ENCODE peak calls at places on chromosome 18, in nine cellular contexts. D is neuronal stem cell, M is OCI-LY7, R is H9, U is fibroblast of lung, O is osteoblast, L is PC-9, I is DND-41, W is GM23248. Y is an unnamed sample.

GRCh38 chr18:34867520-34867919 is 157.4 kb downstream of the DTNA start:
- DNase-seq in M (peak; percentile 10), D (no peak), U (no peak), L (no peak), I (peak; percentile 53), O (peak; percentile 75), R (peak; percentile 73), W (peak; percentile 1), Y (peak; percentile 65)

GRCh38 chr18:22865354-22866116 is 67.6 kb upstream of the RBBP8 start:
- DNase-seq in M (no peak), U (no peak), D (no peak), I (no peak), O (no peak), R (no peak), L (no peak), W (no peak), Y (no peak)

GRCh38 chr18:12422936-12423335 is 15.2 kb downstream of the PRELID3A start:
- DNase-seq in D (no peak), O (peak; percentile 48), W (no peak), U (no peak), R (peak; percentile 69), M (peak; percentile 67), I (peak; percentile 8), L (no peak), Y (peak; percentile 74)

GRCh38 chr18:27500531-27500930 is 315.4 kb upstream of the CHST9 start:
- DNase-seq in R (no peak), L (no peak), M (no peak), O (no peak), U (no peak), D (no peak), W (no peak), I (no peak), Y (no peak)

GRCh38 chr18:61765097-61765496 is 127.7 kb downstream of the RNF152 start:
- DNase-seq in L (no peak), W (peak; percentile 76), R (no peak), M (no peak), U (peak; percentile 14), I (no peak), O (peak; percentile 86), D (peak; percentile 11), Y (peak; percentile 47)

GRCh38 chr18:66461344-66461743 is 142.5 kb downstream of the CDH19 start:
- DNase-seq in I (no peak), D (no peak), U (no peak), M (no peak), O (no peak), L (no peak), R (no peak), W (no peak), Y (no peak)

GRCh38 chr18:76463358-76463757 is 31.7 kb downstream of the ZNF516 start:
- DNase-seq in O (peak; percentile 22), L (no peak), D (no peak), M (no peak), U (no peak), R (no peak), W (no peak), I (no peak), Y (no peak)

GRCh38 chr18:3213231-3214059 is 6.3 kb downstream of the MYOM1 start:
- DNase-seq in R (no peak), I (peak; percentile 44), W (no peak), O (no peak), U (no peak), L (no peak), M (peak; percentile 41), D (no peak), Y (peak; percentile 44)

GRCh38 chr18:24656571-24656971 is 196.1 kb downstream of the HRH4 start:
- DNase-seq in M (no peak), I (no peak), U (peak; percentile 91), O (peak; percentile 11), R (no peak), D (no peak), L (no peak), W (peak; percentile 72), Y (no peak)

GRCh38 chr18:23138470-23138869 is 3.2 kb downstream of the CABLES1 start:
- DNase-seq in L (no peak), W (no peak), I (no peak), M (peak; percentile 28), R (no peak), D (no peak), U (no peak), O (no peak), Y (no peak)

GRCh38 chr18:56702946-56703345 is 51.8 kb downstream of the WDR7 start:
- DNase-seq in M (peak; percentile 26), D (peak; percentile 21), R (no peak), U (peak; percentile 51), O (peak; percentile 81), I (peak; percentile 22), L (peak; percentile 1), W (peak; percentile 68), Y (peak; percentile 36)

GRCh38 chr18:1464444-1465217 is 560.0 kb downstream of the ADCYAP1 start:
- DNase-seq in R (no peak), O (peak; percentile 10), M (no peak), L (no peak), D (no peak), U (no peak), W (no peak), I (no peak), Y (no peak)
- H3K4me2 ChIP-seq in R (no peak overlapping the region), O (no peak overlapping the region), M (no peak overlapping the region), L (no peak overlapping the region), D (no peak overlapping the region), U (no peak overlapping the region), W (no peak overlapping the region), I (no peak overlapping the region), Y (no peak overlapping the region)

GRCh38 chr18:59498687-59499086 is 139.6 kb upstream of the LMAN1 start:
- DNase-seq in W (no peak), M (no peak), L (no peak), O (no peak), D (no peak), R (no peak), I (no peak), U (no peak), Y (no peak)

GRCh38 chr18:59500765-59501164 is 141.7 kb upstream of the LMAN1 start:
- DNase-seq in I (no peak), W (peak; percentile 23), D (no peak), R (no peak), L (no peak), O (no peak), U (no peak), M (no peak), Y (no peak)

GRCh38 chr18:59502222-59502898 is 143.3 kb upstream of the LMAN1 start:
- DNase-seq in D (no peak), I (no peak), M (no peak), L (no peak), R (no peak), O (peak; percentile 85), U (peak; percentile 97), W (peak; percentile 88), Y (no peak)

GRCh38 chr18:59502899-59503245 is 143.8 kb upstream of the LMAN1 start:
- DNase-seq in U (no peak), L (no peak), I (no peak), M (no peak), D (no peak), W (no peak), O (no peak), R (no peak), Y (peak; percentile 70)

GRCh38 chr18:59501876-59502221 is 142.8 kb upstream of the LMAN1 start:
- DNase-seq in L (no peak), R (no peak), W (no peak), D (no peak), O (no peak), U (no peak), I (no peak), M (no peak), Y (peak; percentile 27)
- H3K4me2 ChIP-seq in L (no peak overlapping the region), R (no peak overlapping the region), W (peak overlapping the region; percentile 55), D (no peak overlapping the region), O (peak overlapping the region; percentile 70), U (peak overlapping the region; percentile 42), I (no peak overlapping the region), M (no peak overlapping the region), Y (no peak overlapping the region)

GRCh38 chr18:48645427-48646002 is 106.7 kb downstream of the CTIF start:
- DNase-seq in I (no peak), D (no peak), O (no peak), M (no peak), L (no peak), R (no peak), W (no peak), U (no peak), Y (no peak)

GRCh38 chr18:48643262-48643661 is 104.4 kb downstream of the CTIF start:
- DNase-seq in W (no peak), U (no peak), R (no peak), M (no peak), O (no peak), I (no peak), D (no peak), L (no peak), Y (no peak)

GRCh38 chr18:48644029-48644428 is 105.2 kb downstream of the CTIF start:
- DNase-seq in M (no peak), U (no peak), W (no peak), O (no peak), D (no peak), R (no peak), L (no peak), I (no peak), Y (no peak)

DNA sequence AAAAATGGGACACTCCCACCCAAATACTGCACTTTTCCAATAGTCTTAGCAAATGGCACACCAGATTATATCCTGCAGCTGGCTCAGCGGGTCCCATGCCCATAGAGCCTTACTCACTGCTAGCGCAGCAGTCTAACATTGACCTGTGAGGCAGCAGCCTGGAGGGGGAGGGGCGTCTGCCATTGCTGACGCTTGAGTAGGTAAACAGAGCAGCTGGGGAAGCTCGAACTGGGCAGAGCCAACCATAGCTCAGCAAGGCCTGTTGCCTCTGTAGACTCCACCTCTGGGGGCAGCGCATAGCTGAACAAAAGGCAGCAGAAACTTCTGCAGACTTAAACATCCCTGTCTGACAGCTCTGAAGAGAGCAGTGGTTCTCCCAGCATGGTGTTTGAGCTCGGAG is 110.4 kb downstream of the CTIF start:
- DNase-seq in D (no peak), W (no peak), L (no peak), U (no peak), M (peak; percentile 24), I (no peak), R (peak; percentile 73), O (no peak), Y (peak; percentile 83)
- H3K4me2 ChIP-seq in D (no peak overlapping the region), W (no peak overlapping the region), L (no peak overlapping the region), U (no peak overlapping the region), M (no peak overlapping the region), I (no peak overlapping the region), R (no peak overlapping the region), O (no peak overlapping the region), Y (no peak overlapping the region)

GRCh38 chr18:44828080-44828479 is 147.4 kb downstream of the SETBP1 start:
- DNase-seq in W (no peak), D (no peak), U (no peak), O (no peak), L (no peak), M (no peak), I (no peak), R (no peak), Y (peak; percentile 65)

GRCh38 chr18:44835555-44836156 is 155.0 kb downstream of the SETBP1 start:
- DNase-seq in L (no peak), R (no peak), M (no peak), U (no peak), D (no peak), W (no peak), I (no peak), O (peak; percentile 25), Y (peak; percentile 39)

GRCh38 chr18:44826418-44827259 is 146.0 kb downstream of the SETBP1 start:
- DNase-seq in W (peak; percentile 88), M (no peak), D (peak; percentile 23), I (no peak), O (peak; percentile 85), R (no peak), L (peak; percentile 57), U (peak; percentile 96), Y (peak; percentile 62)

GRCh38 chr18:44834867-44835469 is 154.3 kb downstream of the SETBP1 start:
- DNase-seq in I (no peak), D (no peak), L (no peak), U (no peak), R (no peak), M (no peak), W (no peak), O (no peak), Y (peak; percentile 55)

GRCh38 chr18:44830551-44830950 is 149.9 kb downstream of the SETBP1 start:
- DNase-seq in M (no peak), O (no peak), U (peak; percentile 46), W (no peak), D (no peak), I (no peak), R (no peak), L (no peak), Y (no peak)
- H3K4me2 ChIP-seq in M (no peak overlapping the region), O (no peak overlapping the region), U (no peak overlapping the region), W (no peak overlapping the region), D (no peak overlapping the region), I (no peak overlapping the region), R (no peak overlapping the region), L (no peak overlapping the region), Y (no peak overlapping the region)